ENCODE peak calls at places on chromosomes 2 and 18, in four cellular contexts. D, X, K and T are unnamed samples.

GRCh38 chr2:12080360-12080759 is 333.9 kb downstream of the LPIN1 start:
- DNase-seq in D (no peak), X (no peak), K (no peak), T (no peak)

GRCh38 chr2:110106642-110107041 is 9.0 kb downstream of the MALL start:
- DNase-seq in D (no peak), X (no peak), K (no peak), T (no peak)

GRCh38 chr2:138615257-138615656 is 113.7 kb downstream of the SPOPL start:
- DNase-seq in D (no peak), X (no peak), K (peak; percentile 17), T (no peak)

GRCh38 chr2:154623819-154624218 is 74.7 kb upstream of the KCNJ3 start:
- DNase-seq in D (no peak), X (peak; percentile 26), K (peak; percentile 53), T (peak; percentile 78)

GRCh38 chr18:13414542-13414941 is 196.0 kb downstream of the LDLRAD4 start:
- DNase-seq in D (no peak), X (no peak), K (no peak), T (no peak)

GRCh38 chr2:134416637-134417036 is 162.8 kb downstream of the MGAT5 start:
- DNase-seq in D (no peak), X (no peak), K (no peak), T (no peak)

GRCh38 chr2:240205763-240206162 is 65.3 kb upstream of the OTOS start:
- DNase-seq in D (no peak), X (no peak), K (no peak), T (no peak)

GRCh38 chr2:8566788-8567468 is 114.9 kb upstream of the ID2 start:
- DNase-seq in D (no peak), X (peak; percentile 15), K (no peak), T (no peak)

GRCh38 chr2:207055254-207055653 is 110.5 kb downstream of the KLF7 start:
- DNase-seq in D (no peak), X (no peak), K (no peak), T (no peak)

GRCh38 chr2:108323619-108324018 is 34.9 kb downstream of the SULT1C2 start:
- DNase-seq in D (no peak), X (no peak), K (no peak), T (no peak)

GRCh38 chr2:241775223-241776177 is 1.1 kb upstream of the GAL3ST2 start:
- DNase-seq in D (no peak), X (no peak), K (no peak), T (no peak)

GRCh38 chr18:77119851-77120491 is 12.6 kb downstream of the MBP start:
- DNase-seq in D (peak; percentile 4), X (no peak), K (no peak), T (no peak)

GRCh38 chr18:8324343-8325065 is 284.7 kb upstream of the RAB12 start:
- DNase-seq in D (no peak), X (no peak), K (no peak), T (no peak)

GRCh38 chr2:225399509-225399908 is at the start of gene NYAP2:
- DNase-seq in D (no peak), X (peak; percentile 93), K (no peak), T (peak; percentile 87)

GRCh38 chr2:85806358-85807118 is 52.7 kb downstream of the ATOH8 start:
- DNase-seq in D (no peak), X (no peak), K (no peak), T (no peak)

GRCh38 chr2:8534729-8535397 is 147.0 kb upstream of the ID2 start:
- DNase-seq in D (peak; percentile 88), X (no peak), K (peak; percentile 80), T (no peak)

GRCh38 chr2:101566632-101567228 is 91.8 kb upstream of the RFX8 start:
- DNase-seq in D (no peak), X (no peak), K (no peak), T (no peak)